ENCODE peak calls at places on chromosomes 5 and 9, in four cellular contexts. J is psoas muscle; Z is tibial artery; K is stimulated activated CD4-positive, alpha-beta T cell treated with anti-CD3 and anti-CD28 coated beads, Interleukin-1b, Interleukin-23, amount 100 ng/mL, for 1 hour. F is an unnamed sample.

GRCh38 chr9:126495411-126496180 is 118.1 kb upstream of the LMX1B start:
- DNase-seq in K (no peak), J (no peak), Z (no peak), F (no peak)

GRCh38 chr5:143041461-143041860 is 271.3 kb downstream of the ARHGAP26 start:
- DNase-seq in Z (no peak), J (no peak), K (no peak), F (no peak)

GRCh38 chr9:30978000-30978399 is 1406.4 kb upstream of the ACO1 start:
- DNase-seq in Z (no peak), J (no peak), K (no peak), F (no peak)

GRCh38 chr5:59090323-59090722 is 507.4 kb downstream of the RAB3C start:
- DNase-seq in Z (no peak), J (no peak), K (no peak), F (no peak)

GRCh38 chr5:122415481-122416120 is 103.6 kb downstream of the SNCAIP start:
- DNase-seq in Z (peak; percentile 53), K (no peak), J (peak; percentile 46), F (peak; percentile 40)

GRCh38 chr5:39284552-39284951 is 65.2 kb upstream of the FYB1 start:
- DNase-seq in J (no peak), Z (no peak), K (no peak), F (no peak)

GRCh38 chr5:108481355-108481931 is 99.5 kb upstream of the FBXL17 start:
- DNase-seq in J (no peak), Z (no peak), K (no peak), F (no peak)

GRCh38 chr5:56148453-56148971 is 84.6 kb downstream of the ANKRD55 start:
- DNase-seq in K (no peak), J (no peak), Z (no peak), F (no peak)

GRCh38 chr5:147081256-147081872 is 153.5 kb upstream of the STK32A start:
- DNase-seq in J (no peak), K (no peak), Z (no peak), F (peak; percentile 16)

GRCh38 chr9:3006917-3007316 is 163.0 kb upstream of the PUM3 start:
- DNase-seq in Z (no peak), K (no peak), J (no peak), F (no peak)

GRCh38 chr9:130846487-130847305 is 11.6 kb downstream of the ABL1 start:
- DNase-seq in Z (peak; percentile 46), J (peak; percentile 67), K (no peak), F (no peak)

GRCh38 chr5:107704686-107705389 is 34.1 kb upstream of the EFNA5 start:
- DNase-seq in Z (no peak), K (no peak), J (no peak), F (no peak)

GRCh38 chr9:98171176-98171925 is 21.1 kb downstream of the CORO2A start:
- DNase-seq in Z (no peak), J (no peak), K (no peak), F (no peak)

GRCh38 chr5:12636209-12636608 is 732.0 kb upstream of the CTNND2 start:
- DNase-seq in Z (no peak), J (no peak), K (no peak), F (no peak)

GRCh38 chr9:135661801-135662560 is 1.1 kb upstream of the LCN9 start:
- DNase-seq in Z (no peak), K (no peak), J (no peak), F (no peak)

GRCh38 chr5:31763399-31763798 is 124.5 kb downstream of the PDZD2 start:
- DNase-seq in J (no peak), K (no peak), Z (no peak), F (no peak)

GRCh38 chr5:31748502-31749172 is 109.7 kb downstream of the PDZD2 start:
- DNase-seq in J (no peak), K (no peak), Z (no peak), F (no peak)

GRCh38 chr9:87733273-87734054 is 7.5 kb downstream of the CTSL start:
- DNase-seq in J (no peak), Z (no peak), K (no peak), F (no peak)

GRCh38 chr9:96581823-96582598 is 37.6 kb downstream of the CDC14B start:
- DNase-seq in J (no peak), Z (no peak), K (no peak), F (no peak)

GRCh38 chr9:11141357-11141756 is 528.6 kb upstream of the PTPRD start:
- DNase-seq in K (no peak), J (no peak), Z (no peak), F (no peak)

GRCh38 chr5:80985600-80986228 is 25.6 kb downstream of the RASGRF2 start:
- DNase-seq in Z (no peak), K (no peak), J (no peak), F (no peak)

GRCh38 chr9:35029241-35029640 is 39.7 kb downstream of the DNAJB5 start:
- DNase-seq in K (no peak), Z (no peak), J (no peak), F (no peak)

GRCh38 chr9:73780916-73781315 is 629.3 kb downstream of the ANXA1 start:
- DNase-seq in K (no peak), J (no peak), Z (no peak), F (no peak)

GRCh38 chr5:179980767-179981166 is 73.1 kb upstream of the TBC1D9B start:
- DNase-seq in K (no peak), Z (no peak), J (no peak), F (no peak)

GRCh38 chr5:111733571-111733970 is 23.4 kb downstream of the NREP start:
- DNase-seq in K (no peak), J (no peak), Z (no peak), F (no peak)

GRCh38 chr5:150167908-150168307 is 1.3 kb downstream of the CDX1 start:
- DNase-seq in Z (no peak), K (no peak), J (no peak), F (no peak)

GRCh38 chr5:160542281-160542680 is 120.6 kb downstream of the PTTG1 start:
- DNase-seq in K (no peak), J (no peak), Z (no peak), F (no peak)

GRCh38 chr9:133147412-133148271 is 16.1 kb downstream of the GBGT1 start:
- DNase-seq in K (peak; percentile 72), J (peak; percentile 89), Z (peak; percentile 80), F (peak; percentile 70)

GRCh38 chr5:177473461-177473991 is at the start of gene DBN1:
- DNase-seq in K (no peak), Z (no peak), J (peak; percentile 78), F (no peak)

GRCh38 chr9:80040457-80040856 is 468.7 kb downstream of the TLE4 start:
- DNase-seq in J (no peak), Z (no peak), K (no peak), F (no peak)

GRCh38 chr9:101711330-101711941 is 27.0 kb downstream of the GRIN3A start:
- DNase-seq in Z (no peak), K (no peak), J (no peak), F (no peak)

GRCh38 chr9:124267271-124267807 is 9.6 kb downstream of the NEK6 start:
- DNase-seq in K (no peak), J (no peak), Z (peak; percentile 73), F (peak; percentile 53)

GRCh38 chr5:68740204-68740910 is 353.5 kb upstream of the SLC30A5 start:
- DNase-seq in Z (no peak), J (no peak), K (no peak), F (no peak)

GRCh38 chr9:33161589-33162132 is 5.5 kb downstream of the B4GALT1 start:
- DNase-seq in K (no peak), J (no peak), Z (no peak), F (no peak)

F was measured in tibial nerve.